ENCODE peak calls at places on chromosomes 12 and 14, in four cellular contexts. G is activated T-helper 1 cell treated with anti-CD3 and anti-CD28 coated beads, Interleukin-2, amount 50 U/mL, for 16 hours; E is memory B cell; L is LHCN-M2. R is an unnamed sample.

GRCh38 chr12:64916431-64916830 is 92.0 kb downstream of the TBC1D30 start:
- DNase-seq in L (no peak), E (no peak), G (no peak), R (no peak)

GRCh38 chr12:53053223-53054111 is 3.6 kb downstream of the TNS2 start:
- DNase-seq in E (peak; percentile 48), L (no peak), G (peak; percentile 29), R (no peak)

GRCh38 chr12:100795193-100796179 is 910 bp downstream of the ANO4 start:
- DNase-seq in G (no peak), E (no peak), L (peak; percentile 44), R (no peak)

GRCh38 chr12:54650409-54650808 is 2.2 kb upstream of the DCD start:
- DNase-seq in G (no peak), L (no peak), E (no peak), R (no peak)

GRCh38 chr12:6120796-6121473 is 3.5 kb downstream of the VWF start:
- DNase-seq in G (no peak), L (no peak), E (no peak), R (no peak)

GRCh38 chr12:96448287-96448686 is 41.1 kb upstream of the CFAP54 start:
- DNase-seq in G (no peak), E (no peak), L (peak; percentile 65), R (no peak)

GRCh38 chr12:49219417-49220026 is 30.6 kb upstream of the TUBA1A start:
- DNase-seq in G (no peak), L (no peak), E (no peak), R (no peak)

GRCh38 chr12:7970475-7971252 is 34.7 kb upstream of the SLC2A3 start:
- DNase-seq in L (peak; percentile 89), E (peak; percentile 62), G (peak; percentile 76), R (peak; percentile 89)

GRCh38 chr14:93717968-93718320 is 70.3 kb downstream of the PRIMA1 start:
- DNase-seq in L (no peak), E (no peak), G (no peak), R (no peak)

GRCh38 chr14:32724864-32725550 is 213.7 kb upstream of the NPAS3 start:
- DNase-seq in G (no peak), E (no peak), L (peak; percentile 68), R (no peak)

GRCh38 chr12:21819678-21820077 is 45.2 kb upstream of the KCNJ8 start:
- DNase-seq in L (no peak), E (no peak), G (no peak), R (no peak)

R was measured in right atrium auricular region.